ENCODE peak calls at places on chromosomes 4 and X, in ten cellular contexts. One of them, this sample, is unnamed.

GRCh38 chr4:89753601-89754066 is 83.3 kb downstream of the SNCA start:
- DNase-seq in EH: peak; percentile 95
- DNase-seq in GM04504: peak; percentile 94
- DNase-seq in IMR-90: peak; percentile 95
- DNase-seq in stromal cell of bone marrow: peak; percentile 90
- DNase-seq in skeletal muscle cell: peak; percentile 97
- DNase-seq in NT2/D1: no peak
- DNase-seq in psoas muscle: no peak
- DNase-seq in tibial nerve: no peak
- DNase-seq in endodermal cell: no peak
- DNase-seq in this sample: no peak

GRCh38 chr4:1136028-1136427 is 22.7 kb upstream of the RNF212 start:
- DNase-seq in EH: no peak
- DNase-seq in GM04504: no peak
- DNase-seq in IMR-90: no peak
- DNase-seq in stromal cell of bone marrow: no peak
- DNase-seq in skeletal muscle cell: no peak
- DNase-seq in NT2/D1: no peak
- DNase-seq in psoas muscle: no peak
- DNase-seq in tibial nerve: no peak
- DNase-seq in endodermal cell: no peak
- DNase-seq in this sample: peak; percentile 50

GRCh38 chr4:18798123-18798522 is 776.6 kb upstream of the LCORL start:
- DNase-seq in EH: no peak
- DNase-seq in GM04504: no peak
- DNase-seq in IMR-90: no peak
- DNase-seq in stromal cell of bone marrow: no peak
- DNase-seq in skeletal muscle cell: no peak
- DNase-seq in NT2/D1: no peak
- DNase-seq in psoas muscle: no peak
- DNase-seq in tibial nerve: no peak
- DNase-seq in endodermal cell: no peak
- DNase-seq in this sample: no peak

GRCh38 chr4:127560755-127561154 is 72.0 kb upstream of the INTU start:
- DNase-seq in EH: no peak
- DNase-seq in GM04504: no peak
- DNase-seq in IMR-90: no peak
- DNase-seq in stromal cell of bone marrow: no peak
- DNase-seq in skeletal muscle cell: no peak
- DNase-seq in NT2/D1: no peak
- DNase-seq in psoas muscle: no peak
- DNase-seq in tibial nerve: no peak
- DNase-seq in endodermal cell: no peak
- DNase-seq in this sample: no peak

GRCh38 chrX:13688772-13689518 is at the start of gene RAB9A:
- DNase-seq in EH: peak; percentile 75
- DNase-seq in GM04504: peak; percentile 61
- DNase-seq in IMR-90: peak; percentile 68
- DNase-seq in stromal cell of bone marrow: peak; percentile 58
- DNase-seq in skeletal muscle cell: peak; percentile 17
- DNase-seq in NT2/D1: peak; percentile 61
- DNase-seq in psoas muscle: peak; percentile 86
- DNase-seq in tibial nerve: peak; percentile 77
- DNase-seq in endodermal cell: peak; percentile 93
- DNase-seq in this sample: peak; percentile 91

GRCh38 chr4:81919810-81920209 is 448.1 kb upstream of the RASGEF1B start:
- DNase-seq in EH: no peak
- DNase-seq in GM04504: no peak
- DNase-seq in IMR-90: no peak
- DNase-seq in stromal cell of bone marrow: no peak
- DNase-seq in skeletal muscle cell: no peak
- DNase-seq in NT2/D1: no peak
- DNase-seq in psoas muscle: no peak
- DNase-seq in tibial nerve: no peak
- DNase-seq in endodermal cell: peak; percentile 57
- DNase-seq in this sample: no peak

GRCh38 chr4:155441475-155441874 is 64.7 kb upstream of the MAP9 start:
- DNase-seq in EH: no peak
- DNase-seq in GM04504: no peak
- DNase-seq in IMR-90: no peak
- DNase-seq in stromal cell of bone marrow: no peak
- DNase-seq in skeletal muscle cell: no peak
- DNase-seq in NT2/D1: no peak
- DNase-seq in psoas muscle: no peak
- DNase-seq in tibial nerve: no peak
- DNase-seq in endodermal cell: no peak
- DNase-seq in this sample: no peak

GRCh38 chrX:19237919-19238318 is 105.8 kb upstream of the PDHA1 start:
- DNase-seq in EH: no peak
- DNase-seq in GM04504: no peak
- DNase-seq in IMR-90: no peak
- DNase-seq in stromal cell of bone marrow: no peak
- DNase-seq in skeletal muscle cell: no peak
- DNase-seq in NT2/D1: no peak
- DNase-seq in psoas muscle: no peak
- DNase-seq in tibial nerve: no peak
- DNase-seq in endodermal cell: no peak
- DNase-seq in this sample: no peak

GRCh38 chr4:72394264-72394663 is 174.8 kb downstream of the ADAMTS3 start:
- DNase-seq in EH: peak; percentile 28
- DNase-seq in GM04504: no peak
- DNase-seq in IMR-90: peak; percentile 19
- DNase-seq in stromal cell of bone marrow: peak; percentile 15
- DNase-seq in skeletal muscle cell: no peak
- DNase-seq in NT2/D1: peak; percentile 2
- DNase-seq in psoas muscle: no peak
- DNase-seq in tibial nerve: no peak
- DNase-seq in endodermal cell: no peak
- DNase-seq in this sample: no peak

GRCh38 chrX:69128573-69128972 is 36.7 kb downstream of the PJA1 start:
- DNase-seq in EH: peak; percentile 66
- DNase-seq in GM04504: no peak
- DNase-seq in IMR-90: no peak
- DNase-seq in stromal cell of bone marrow: no peak
- DNase-seq in skeletal muscle cell: no peak
- DNase-seq in NT2/D1: no peak
- DNase-seq in psoas muscle: no peak
- DNase-seq in tibial nerve: no peak
- DNase-seq in endodermal cell: peak; percentile 79
- DNase-seq in this sample: no peak

GRCh38 chrX:143663755-143664154 is 27.9 kb upstream of the SLITRK4 start:
- DNase-seq in EH: no peak
- DNase-seq in GM04504: no peak
- DNase-seq in IMR-90: no peak
- DNase-seq in stromal cell of bone marrow: no peak
- DNase-seq in skeletal muscle cell: no peak
- DNase-seq in NT2/D1: no peak
- DNase-seq in psoas muscle: no peak
- DNase-seq in tibial nerve: no peak
- DNase-seq in endodermal cell: no peak
- DNase-seq in this sample: no peak

GRCh38 chr4:1792832-1793495 is at the start of gene FGFR3:
- DNase-seq in EH: peak; percentile 54
- DNase-seq in GM04504: no peak
- DNase-seq in IMR-90: no peak
- DNase-seq in stromal cell of bone marrow: no peak
- DNase-seq in skeletal muscle cell: no peak
- DNase-seq in NT2/D1: peak; percentile 57
- DNase-seq in psoas muscle: peak; percentile 44
- DNase-seq in tibial nerve: no peak
- DNase-seq in endodermal cell: peak; percentile 93
- DNase-seq in this sample: peak; percentile 56

GRCh38 chr4:31041385-31041784 is 321.2 kb downstream of the PCDH7 start:
- DNase-seq in EH: no peak
- DNase-seq in GM04504: no peak
- DNase-seq in IMR-90: no peak
- DNase-seq in stromal cell of bone marrow: no peak
- DNase-seq in skeletal muscle cell: no peak
- DNase-seq in NT2/D1: no peak
- DNase-seq in psoas muscle: no peak
- DNase-seq in tibial nerve: no peak
- DNase-seq in endodermal cell: no peak
- DNase-seq in this sample: no peak

GRCh38 chrX:135178636-135179035 is 7.4 kb upstream of the CT55 start:
- DNase-seq in EH: no peak
- DNase-seq in GM04504: no peak
- DNase-seq in IMR-90: no peak
- DNase-seq in stromal cell of bone marrow: no peak
- DNase-seq in skeletal muscle cell: no peak
- DNase-seq in NT2/D1: no peak
- DNase-seq in psoas muscle: no peak
- DNase-seq in tibial nerve: no peak
- DNase-seq in endodermal cell: no peak
- DNase-seq in this sample: no peak

GRCh38 chr4:8830056-8830455 is 41.6 kb downstream of the HMX1 start:
- DNase-seq in EH: no peak
- DNase-seq in GM04504: no peak
- DNase-seq in IMR-90: no peak
- DNase-seq in stromal cell of bone marrow: no peak
- DNase-seq in skeletal muscle cell: no peak
- DNase-seq in NT2/D1: no peak
- DNase-seq in psoas muscle: no peak
- DNase-seq in tibial nerve: no peak
- DNase-seq in endodermal cell: no peak
- DNase-seq in this sample: no peak

GRCh38 chr4:151488968-151489367 is 80.0 kb downstream of the FHIP1A start:
- DNase-seq in EH: no peak
- DNase-seq in GM04504: no peak
- DNase-seq in IMR-90: no peak
- DNase-seq in stromal cell of bone marrow: no peak
- DNase-seq in skeletal muscle cell: no peak
- DNase-seq in NT2/D1: no peak
- DNase-seq in psoas muscle: no peak
- DNase-seq in tibial nerve: no peak
- DNase-seq in endodermal cell: peak; percentile 73
- DNase-seq in this sample: no peak

GRCh38 chr4:184024637-184025036 is 119.5 kb downstream of the STOX2 start:
- DNase-seq in EH: no peak
- DNase-seq in GM04504: no peak
- DNase-seq in IMR-90: no peak
- DNase-seq in stromal cell of bone marrow: no peak
- DNase-seq in skeletal muscle cell: no peak
- DNase-seq in NT2/D1: no peak
- DNase-seq in psoas muscle: no peak
- DNase-seq in tibial nerve: no peak
- DNase-seq in endodermal cell: no peak
- DNase-seq in this sample: no peak

GRCh38 chrX:95351089-95351488 is 1333.6 kb upstream of the DIAPH2 start:
- DNase-seq in EH: no peak
- DNase-seq in GM04504: no peak
- DNase-seq in IMR-90: no peak
- DNase-seq in stromal cell of bone marrow: no peak
- DNase-seq in skeletal muscle cell: no peak
- DNase-seq in NT2/D1: no peak
- DNase-seq in psoas muscle: no peak
- DNase-seq in tibial nerve: no peak
- DNase-seq in endodermal cell: no peak
- DNase-seq in this sample: no peak

GRCh38 chr4:187059031-187059430 is 335.4 kb upstream of the FAT1 start:
- DNase-seq in EH: no peak
- DNase-seq in GM04504: no peak
- DNase-seq in IMR-90: no peak
- DNase-seq in stromal cell of bone marrow: no peak
- DNase-seq in skeletal muscle cell: no peak
- DNase-seq in NT2/D1: no peak
- DNase-seq in psoas muscle: no peak
- DNase-seq in tibial nerve: no peak
- DNase-seq in endodermal cell: no peak
- DNase-seq in this sample: no peak